ENCODE peak calls at places on chromosomes 7 and 10, in six cellular contexts. Z, S, R, H, O and V are unnamed samples.

GRCh38 chr10:121131426-121132277 is 280.5 kb downstream of the WDR11 start:
- DNase-seq in O (no peak), R (no peak), S (no peak), H (no peak), Z (no peak), V (no peak)

GRCh38 chr7:93013471-93014061 is 104.2 kb downstream of the SAMD9 start:
- DNase-seq in Z (no peak), R (peak; percentile 8), H (no peak), S (no peak), O (no peak), V (no peak)

GRCh38 chr7:112202819-112203218 is 3.4 kb downstream of the DOCK4 start:
- DNase-seq in R (no peak), Z (no peak), O (no peak), S (no peak), H (no peak), V (no peak)

GRCh38 chr10:117373848-117374505 is 1.3 kb downstream of the PDZD8 start:
- DNase-seq in Z (peak; percentile 33), S (peak; percentile 73), H (no peak), O (peak; percentile 79), R (peak; percentile 60), V (peak; percentile 20)

GRCh38 chr10:30436200-30436599 is 2.2 kb downstream of the MAP3K8 start:
- DNase-seq in H (peak; percentile 36), Z (no peak), S (no peak), O (no peak), R (peak; percentile 78), V (no peak)

GRCh38 chr7:83925860-83926259 is 268.7 kb downstream of the SEMA3A start:
- DNase-seq in O (no peak), H (no peak), S (no peak), R (no peak), Z (no peak), V (no peak)

GRCh38 chr7:26626687-26627086 is 237.7 kb downstream of the SKAP2 start:
- DNase-seq in R (no peak), H (no peak), O (no peak), S (no peak), Z (no peak), V (no peak)

GRCh38 chr7:116753130-116753529 is 81.1 kb downstream of the MET start:
- DNase-seq in S (no peak), R (no peak), O (no peak), Z (no peak), H (no peak), V (no peak)

GRCh38 chr10:12435348-12435747 is 86.0 kb downstream of the CAMK1D start:
- DNase-seq in Z (no peak), S (no peak), H (peak; percentile 90), R (no peak), O (no peak), V (no peak)

GRCh38 chr7:129947701-129948100 is 5.1 kb downstream of the UBE2H start:
- DNase-seq in Z (no peak), R (no peak), S (no peak), H (no peak), O (peak; percentile 37), V (no peak)

GRCh38 chr7:137287651-137288258 is 55.8 kb downstream of the PTN start:
- DNase-seq in O (no peak), Z (no peak), H (no peak), R (no peak), S (no peak), V (no peak)

GRCh38 chr7:116782177-116782711 is 80.1 kb upstream of the CAPZA2 start:
- DNase-seq in O (no peak), R (no peak), S (no peak), Z (no peak), H (peak; percentile 90), V (no peak)

GRCh38 chr7:90879924-90880323 is 283.8 kb downstream of the CDK14 start:
- DNase-seq in Z (no peak), S (no peak), O (no peak), H (no peak), R (no peak), V (peak; percentile 83)

GRCh38 chr10:74150151-74151056 is at the start of gene AP3M1:
- DNase-seq in O (peak; percentile 90), Z (peak; percentile 89), H (peak; percentile 76), R (peak; percentile 92), S (peak; percentile 88), V (peak; percentile 86)

GRCh38 chr7:138458576-138459234 is 1.4 kb upstream of the TRIM24 start:
- DNase-seq in H (no peak), S (no peak), R (no peak), Z (no peak), O (no peak), V (no peak)

GRCh38 chr10:21285742-21286311 is 239.7 kb downstream of the SKIDA1 start:
- DNase-seq in O (no peak), H (peak; percentile 39), Z (no peak), S (no peak), R (no peak), V (no peak)

GRCh38 chr7:46557295-46557711 is 636.2 kb upstream of the IGFBP3 start:
- DNase-seq in R (no peak), H (peak; percentile 55), O (no peak), Z (no peak), S (peak; percentile 63), V (no peak)

DNA sequence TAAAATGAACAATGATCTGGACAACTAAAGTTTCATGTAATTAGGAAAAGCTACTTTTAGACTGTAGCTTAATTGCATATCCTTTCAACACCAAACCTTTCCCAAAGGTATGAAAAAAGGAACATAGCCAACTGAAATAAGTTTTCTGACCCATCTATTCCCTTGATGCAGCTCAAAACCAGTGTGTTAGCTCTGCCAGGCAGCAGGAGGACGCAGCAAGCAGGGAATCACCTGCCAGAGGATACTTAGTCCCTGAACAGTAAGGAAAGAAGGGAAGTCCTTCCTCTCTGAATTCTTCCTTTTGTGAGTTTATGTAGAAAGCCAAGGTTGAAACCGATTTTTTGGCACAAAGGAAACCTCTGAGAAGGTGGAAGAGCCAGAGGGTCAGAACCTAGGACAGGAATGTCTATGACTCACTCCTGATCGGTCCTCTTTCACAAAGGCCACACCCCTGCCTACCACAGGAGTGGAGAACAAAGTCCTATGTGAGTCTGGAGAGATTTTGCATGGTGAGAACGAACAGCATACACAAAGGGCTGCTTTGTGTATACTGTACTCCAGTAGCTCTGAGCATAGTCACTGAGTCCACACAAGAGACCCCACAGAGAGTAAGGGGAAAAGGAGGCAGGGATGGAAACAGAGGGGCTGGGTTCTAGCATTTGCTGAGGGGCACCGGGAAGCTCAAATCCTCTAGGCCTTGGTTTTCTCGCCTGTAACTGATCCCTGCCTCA is 68.8 kb upstream of the GSDME start:
- DNase-seq in Z (peak; percentile 82), H (peak; percentile 98), R (no peak), O (no peak), S (peak; percentile 54), V (no peak)
- H3K4me3 ChIP-seq in Z (no peak overlapping the region), H (peak overlapping the region; percentile 10), R (no peak overlapping the region), O (no peak overlapping the region), S (peak overlapping the region; percentile 30), V (no peak overlapping the region)

GRCh38 chr10:78605800-78606350 is 462.9 kb upstream of the ZMIZ1 start:
- DNase-seq in Z (peak; percentile 21), S (no peak), R (no peak), O (no peak), H (peak; percentile 56), V (no peak)
- TF ChIP-seq CTCF in Z (peak; percentile 34), S (peak; percentile 37), R (no peak), O (no peak), H (peak; percentile 52), V (peak; percentile 15)

DNA sequence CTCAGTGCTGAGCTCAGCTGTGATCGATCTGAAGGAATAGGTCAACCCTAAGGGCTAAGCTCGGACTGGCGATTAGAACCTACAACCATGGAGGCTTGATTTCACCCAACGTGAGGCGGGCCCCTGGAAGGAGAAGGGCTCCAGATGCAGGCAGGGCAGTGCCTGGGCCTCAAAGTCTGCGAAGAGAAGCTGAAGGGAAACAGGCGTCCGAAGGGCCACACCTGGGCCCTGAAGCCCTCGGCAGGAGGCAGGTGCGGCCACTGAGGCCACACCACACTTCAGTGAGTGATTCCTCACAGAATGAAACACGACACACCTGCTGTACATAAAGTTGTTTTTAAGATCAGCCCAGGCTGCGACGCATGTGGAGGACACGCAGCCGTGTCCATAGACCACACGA is 198.7 kb downstream of the PTPRN2 start:
- DNase-seq in R (no peak), Z (no peak), O (peak; percentile 41), H (no peak), S (peak; percentile 21), V (no peak)
- H3K9me3 ChIP-seq in R (no peaks in the 10 kb centered on the region), Z (no peaks in the 10 kb centered on the region), O (no peaks in the 10 kb centered on the region), H (no peaks in the 10 kb centered on the region), S (no peaks in the 10 kb centered on the region), V (no peaks in the 10 kb centered on the region)

GRCh38 chr7:139570626-139571025 is 47.1 kb downstream of the CLEC2L start:
- DNase-seq in S (no peak), O (no peak), R (no peak), Z (no peak), H (no peak), V (no peak)

GRCh38 chr7:139571651-139572050 is 48.2 kb downstream of the CLEC2L start:
- DNase-seq in R (no peak), S (no peak), Z (no peak), O (no peak), H (no peak), V (no peak)

GRCh38 chr7:139572071-139572470 is 48.6 kb downstream of the CLEC2L start:
- DNase-seq in S (no peak), R (no peak), H (no peak), Z (no peak), O (no peak), V (no peak)

GRCh38 chr7:139570119-139570518 is 46.6 kb downstream of the CLEC2L start:
- DNase-seq in Z (no peak), S (no peak), O (no peak), H (no peak), R (no peak), V (no peak)

GRCh38 chr7:139571190-139571589 is 47.7 kb downstream of the CLEC2L start:
- DNase-seq in R (no peak), Z (no peak), H (no peak), O (no peak), S (no peak), V (no peak)
- H3K4me3 ChIP-seq in R (no peak overlapping the region), Z (no peak overlapping the region), H (no peak overlapping the region), O (no peak overlapping the region), S (no peak overlapping the region), V (no peak overlapping the region)

GRCh38 chr10:8053446-8054242 is 844 bp upstream of the GATA3 start:
- DNase-seq in S (peak; percentile 88), O (peak; percentile 91), H (peak; percentile 52), Z (peak; percentile 92), R (peak; percentile 97), V (peak; percentile 49)
- TF ChIP-seq CTCF in S (peak; percentile 74), O (peak; percentile 78), H (no peak), Z (peak; percentile 85), R (peak; percentile 87), V (peak; percentile 63)